ENCODE peak calls at places on chromosomes 11 and 22, in five cellular contexts. J is NCI-H1105 treated with DMSO at 0.1 percent for 48 hours, F is SHP77, G is RCC 7860, M is NCI-H1048. R is an unnamed sample.

GRCh38 chr11:90392692-90393091 is 169.8 kb upstream of the CHORDC1 start:
- DNase-seq in M (no peak), G (no peak), F (no peak), J (no peak), R (no peak)

GRCh38 chr22:49826603-49827306 is 918 bp downstream of the BRD1 start:
- DNase-seq in G (no peak), M (no peak), J (no peak), F (no peak), R (peak)

GRCh38 chr11:927871-928270 is 2.2 kb downstream of the AP2A2 start:
- DNase-seq in F (no peak), G (no peak), J (no peak), M (no peak), R (no peak)

GRCh38 chr11:127071606-127072005 is 71.0 kb upstream of the KIRREL3 start:
- DNase-seq in M (no peak), G (no peak), J (no peak), F (no peak), R (peak)

GRCh38 chr22:27310966-27311665 is 490.4 kb downstream of the MN1 start:
- DNase-seq in G (no peak), J (no peak), F (no peak), M (no peak), R (no peak)

GRCh38 chr11:92932023-92932422 is 37.4 kb upstream of the MTNR1B start:
- DNase-seq in J (no peak), G (no peak), F (no peak), M (no peak), R (no peak)

GRCh38 chr11:67429038-67429668 is 859 bp downstream of the RPS6KB2 start:
- DNase-seq in M (no peak), F (no peak), G (no peak), J (no peak), R (no peak)

GRCh38 chr11:12060385-12060980 is 49.9 kb upstream of the MICAL2 start:
- DNase-seq in J (no peak), G (no peak), F (no peak), M (no peak), R (no peak)

GRCh38 chr22:44180706-44181032 is at the start of gene PARVG:
- DNase-seq in F (no peak), M (no peak), J (no peak), G (no peak), R (no peak)

GRCh38 chr22:31344369-31345330 is 1.5 kb downstream of the PATZ1 start:
- DNase-seq in F (no peak), G (no peak), J (peak), M (no peak), R (peak)

GRCh38 chr11:94199367-94200130 is 70.9 kb downstream of the PANX1 start:
- DNase-seq in G (no peak), J (no peak), M (no peak), F (no peak), R (no peak)

GRCh38 chr11:60978546-60979380 is 7.3 kb downstream of the CD6 start:
- DNase-seq in F (no peak), G (no peak), M (no peak), J (no peak), R (no peak)

GRCh38 chr11:72736452-72737069 is 15.6 kb downstream of the ARAP1 start:
- DNase-seq in M (no peak), J (no peak), G (peak), F (no peak), R (no peak)

GRCh38 chr11:123421589-123421988 is 8.5 kb upstream of the GRAMD1B start:
- DNase-seq in M (no peak), J (no peak), G (no peak), F (no peak), R (no peak)

GRCh38 chr22:50705219-50705691 is 32.6 kb downstream of the SHANK3 start:
- DNase-seq in F (peak), J (peak), G (no peak), M (peak), R (peak)

GRCh38 chr22:24510694-24511625 is 15.8 kb downstream of the UPB1 start:
- DNase-seq in F (peak), G (peak), M (no peak), J (no peak), R (no peak)

GRCh38 chr22:43182118-43182517 is 4.8 kb downstream of the TTLL12 start:
- DNase-seq in F (no peak), M (no peak), J (no peak), G (no peak), R (no peak)

GRCh38 chr11:27183672-27184457 is 143.2 kb downstream of the BBOX1 start:
- DNase-seq in J (peak), F (peak), G (peak), M (peak), R (peak)

GRCh38 chr11:128424271-128424709 is 163.1 kb downstream of the ETS1 start:
- DNase-seq in J (no peak), G (no peak), M (no peak), F (no peak), R (no peak)

GRCh38 chr11:82902086-82902485 is 550 bp downstream of the DDIAS start:
- DNase-seq in G (no peak), F (no peak), M (no peak), J (no peak), R (no peak)

GRCh38 chr22:48557473-48557872 is 1270.2 kb downstream of the BRD1 start:
- DNase-seq in F (no peak), M (no peak), J (no peak), G (no peak), R (no peak)

GRCh38 chr11:123543796-123544195 is 110.6 kb downstream of the SCN3B start:
- DNase-seq in J (no peak), G (no peak), F (no peak), M (no peak), R (no peak)

GRCh38 chr11:128330203-128330602 is 257.2 kb downstream of the ETS1 start:
- DNase-seq in G (no peak), M (no peak), F (no peak), J (no peak), R (no peak)

GRCh38 chr11:82711648-82712047 is 22.0 kb downstream of the FAM181B start:
- DNase-seq in M (no peak), F (no peak), J (no peak), G (no peak), R (no peak)

GRCh38 chr11:71300187-71300586 is 47.8 kb upstream of the SHANK2 start:
- DNase-seq in G (no peak), J (no peak), M (no peak), F (no peak), R (no peak)

GRCh38 chr11:131917634-131918384 is 547.4 kb downstream of the NTM start:
- DNase-seq in G (no peak), M (no peak), J (no peak), F (no peak), R (no peak)

GRCh38 chr11:14026961-14027360 is 64.4 kb downstream of the SPON1 start:
- DNase-seq in F (no peak), J (no peak), M (no peak), G (no peak), R (no peak)

GRCh38 chr11:2205214-2205770 is 33.7 kb upstream of the TH start:
- DNase-seq in J (no peak), G (no peak), F (no peak), M (no peak), R (no peak)

GRCh38 chr22:46726066-46726985 is 11.7 kb downstream of the CERK start:
- DNase-seq in M (no peak), F (peak), G (no peak), J (no peak), R (peak)

GRCh38 chr11:119516060-119516459 is 93.1 kb upstream of the THY1 start:
- DNase-seq in G (no peak), M (no peak), F (no peak), J (peak), R (no peak)

GRCh38 chr22:24883426-24883825 is 63.1 kb downstream of the LHFPL7 start:
- DNase-seq in F (no peak), J (no peak), M (no peak), G (no peak), R (no peak)

GRCh38 chr11:102115557-102115956 is 5.3 kb downstream of the YAP1 start:
- DNase-seq in G (peak), M (no peak), F (no peak), J (no peak), R (no peak)

GRCh38 chr11:121630041-121630440 is 177.3 kb upstream of the SORL1-AS1 start:
- DNase-seq in J (no peak), G (no peak), F (no peak), M (no peak), R (no peak)

GRCh38 chr11:47916361-47916841 is 64.0 kb upstream of the PTPRJ start:
- DNase-seq in F (no peak), J (no peak), M (no peak), G (no peak), R (no peak)

GRCh38 chr11:80592546-80592945 is 1151.7 kb upstream of the TENM4 start:
- DNase-seq in J (no peak), M (no peak), F (no peak), G (no peak), R (no peak)

GRCh38 chr11:61577383-61578118 is 3.3 kb downstream of the SYT7 start:
- DNase-seq in J (no peak), F (peak), M (no peak), G (no peak), R (no peak)

GRCh38 chr11:106218096-106218495 is 140.6 kb downstream of the AASDHPPT start:
- DNase-seq in F (no peak), J (no peak), G (no peak), M (no peak), R (no peak)

GRCh38 chr22:31036671-31037550 is 44.2 kb upstream of the SMTN start:
- DNase-seq in M (no peak), J (no peak), F (no peak), G (peak), R (no peak)

GRCh38 chr11:69010964-69011623 is 2.0 kb downstream of the MRGPRF start:
- DNase-seq in F (no peak), G (no peak), M (no peak), J (no peak), R (peak)

R was measured in COR-L47.